ENCODE peak calls at places on chromosomes 1 and 21, in six cellular contexts. One of them, this sample, is unnamed.

GRCh38 chr1:25099343-25099951 is 132.9 kb downstream of the SYF2 start:
- DNase-seq in GM10248: no peak
- DNase-seq in stimulated activated CD4-positive, alpha-beta T cell treated with anti-CD3 and anti-CD28 coated beads, Interleukin-4, amount 100 ng/mL, for 4 hours: no peak
- DNase-seq in CD8-positive, alpha-beta memory T cell: peak; percentile 44
- DNase-seq in activated T-cell treated with anti-CD3 and anti-CD28 coated beads, Interleukin-2, amount 50 U/mL, for 72 hours: peak; percentile 64
- DNase-seq in T-helper 1 cell: no peak
- DNase-seq in this sample: peak; percentile 36

GRCh38 chr1:76865696-76866291 is 1.5 kb upstream of the ST6GALNAC5 start:
- DNase-seq in GM10248: no peak
- DNase-seq in stimulated activated CD4-positive, alpha-beta T cell treated with anti-CD3 and anti-CD28 coated beads, Interleukin-4, amount 100 ng/mL, for 4 hours: no peak
- DNase-seq in CD8-positive, alpha-beta memory T cell: no peak
- DNase-seq in activated T-cell treated with anti-CD3 and anti-CD28 coated beads, Interleukin-2, amount 50 U/mL, for 72 hours: no peak
- DNase-seq in T-helper 1 cell: no peak
- DNase-seq in this sample: no peak

GRCh38 chr1:78682527-78682926 is 32.9 kb downstream of the IFI44 start:
- DNase-seq in GM10248: no peak
- DNase-seq in stimulated activated CD4-positive, alpha-beta T cell treated with anti-CD3 and anti-CD28 coated beads, Interleukin-4, amount 100 ng/mL, for 4 hours: no peak
- DNase-seq in CD8-positive, alpha-beta memory T cell: no peak
- DNase-seq in activated T-cell treated with anti-CD3 and anti-CD28 coated beads, Interleukin-2, amount 50 U/mL, for 72 hours: no peak
- DNase-seq in T-helper 1 cell: no peak
- DNase-seq in this sample: no peak

GRCh38 chr21:31781737-31782136 is 49.8 kb upstream of the SCAF4 start:
- DNase-seq in GM10248: no peak
- DNase-seq in stimulated activated CD4-positive, alpha-beta T cell treated with anti-CD3 and anti-CD28 coated beads, Interleukin-4, amount 100 ng/mL, for 4 hours: no peak
- DNase-seq in CD8-positive, alpha-beta memory T cell: no peak
- DNase-seq in activated T-cell treated with anti-CD3 and anti-CD28 coated beads, Interleukin-2, amount 50 U/mL, for 72 hours: no peak
- DNase-seq in T-helper 1 cell: no peak
- DNase-seq in this sample: no peak

GRCh38 chr1:179445593-179445992 is 79.8 kb downstream of the AXDND1 start:
- DNase-seq in GM10248: no peak
- DNase-seq in stimulated activated CD4-positive, alpha-beta T cell treated with anti-CD3 and anti-CD28 coated beads, Interleukin-4, amount 100 ng/mL, for 4 hours: no peak
- DNase-seq in CD8-positive, alpha-beta memory T cell: no peak
- DNase-seq in activated T-cell treated with anti-CD3 and anti-CD28 coated beads, Interleukin-2, amount 50 U/mL, for 72 hours: no peak
- DNase-seq in T-helper 1 cell: no peak
- DNase-seq in this sample: no peak

GRCh38 chr1:65440915-65441314 is 20.4 kb downstream of the LEPR start:
- DNase-seq in GM10248: no peak
- DNase-seq in stimulated activated CD4-positive, alpha-beta T cell treated with anti-CD3 and anti-CD28 coated beads, Interleukin-4, amount 100 ng/mL, for 4 hours: no peak
- DNase-seq in CD8-positive, alpha-beta memory T cell: no peak
- DNase-seq in activated T-cell treated with anti-CD3 and anti-CD28 coated beads, Interleukin-2, amount 50 U/mL, for 72 hours: no peak
- DNase-seq in T-helper 1 cell: no peak
- DNase-seq in this sample: no peak

GRCh38 chr1:32071758-32072621 is 749 bp upstream of the TMEM39B start:
- DNase-seq in GM10248: no peak
- DNase-seq in stimulated activated CD4-positive, alpha-beta T cell treated with anti-CD3 and anti-CD28 coated beads, Interleukin-4, amount 100 ng/mL, for 4 hours: no peak
- DNase-seq in CD8-positive, alpha-beta memory T cell: no peak
- DNase-seq in activated T-cell treated with anti-CD3 and anti-CD28 coated beads, Interleukin-2, amount 50 U/mL, for 72 hours: no peak
- DNase-seq in T-helper 1 cell: no peak
- DNase-seq in this sample: no peak

GRCh38 chr21:38120984-38121855 is 135.6 kb upstream of the KCNJ15 start:
- DNase-seq in GM10248: no peak
- DNase-seq in stimulated activated CD4-positive, alpha-beta T cell treated with anti-CD3 and anti-CD28 coated beads, Interleukin-4, amount 100 ng/mL, for 4 hours: no peak
- DNase-seq in CD8-positive, alpha-beta memory T cell: no peak
- DNase-seq in activated T-cell treated with anti-CD3 and anti-CD28 coated beads, Interleukin-2, amount 50 U/mL, for 72 hours: no peak
- DNase-seq in T-helper 1 cell: no peak
- DNase-seq in this sample: no peak

GRCh38 chr1:110674337-110675059 is at the start of gene KCNA3:
- DNase-seq in GM10248: peak; percentile 65
- DNase-seq in stimulated activated CD4-positive, alpha-beta T cell treated with anti-CD3 and anti-CD28 coated beads, Interleukin-4, amount 100 ng/mL, for 4 hours: peak; percentile 57
- DNase-seq in CD8-positive, alpha-beta memory T cell: peak; percentile 71
- DNase-seq in activated T-cell treated with anti-CD3 and anti-CD28 coated beads, Interleukin-2, amount 50 U/mL, for 72 hours: peak; percentile 79
- DNase-seq in T-helper 1 cell: peak; percentile 65
- DNase-seq in this sample: peak; percentile 64

GRCh38 chr1:2208309-2209239 is 14.0 kb upstream of the FAAP20 start:
- DNase-seq in GM10248: no peak
- DNase-seq in stimulated activated CD4-positive, alpha-beta T cell treated with anti-CD3 and anti-CD28 coated beads, Interleukin-4, amount 100 ng/mL, for 4 hours: no peak
- DNase-seq in CD8-positive, alpha-beta memory T cell: no peak
- DNase-seq in activated T-cell treated with anti-CD3 and anti-CD28 coated beads, Interleukin-2, amount 50 U/mL, for 72 hours: no peak
- DNase-seq in T-helper 1 cell: no peak
- DNase-seq in this sample: no peak

GRCh38 chr1:231419738-231420298 is 2.3 kb downstream of the EGLN1 start:
- DNase-seq in GM10248: no peak
- DNase-seq in stimulated activated CD4-positive, alpha-beta T cell treated with anti-CD3 and anti-CD28 coated beads, Interleukin-4, amount 100 ng/mL, for 4 hours: no peak
- DNase-seq in CD8-positive, alpha-beta memory T cell: no peak
- DNase-seq in activated T-cell treated with anti-CD3 and anti-CD28 coated beads, Interleukin-2, amount 50 U/mL, for 72 hours: peak; percentile 11
- DNase-seq in T-helper 1 cell: no peak
- DNase-seq in this sample: no peak

GRCh38 chr1:177969109-177969508 is 749 bp downstream of the SEC16B start:
- DNase-seq in GM10248: no peak
- DNase-seq in stimulated activated CD4-positive, alpha-beta T cell treated with anti-CD3 and anti-CD28 coated beads, Interleukin-4, amount 100 ng/mL, for 4 hours: no peak
- DNase-seq in CD8-positive, alpha-beta memory T cell: no peak
- DNase-seq in activated T-cell treated with anti-CD3 and anti-CD28 coated beads, Interleukin-2, amount 50 U/mL, for 72 hours: no peak
- DNase-seq in T-helper 1 cell: no peak
- DNase-seq in this sample: no peak

GRCh38 chr1:43844114-43844513 is 89.5 kb upstream of the ARTN start:
- DNase-seq in GM10248: no peak
- DNase-seq in stimulated activated CD4-positive, alpha-beta T cell treated with anti-CD3 and anti-CD28 coated beads, Interleukin-4, amount 100 ng/mL, for 4 hours: no peak
- DNase-seq in CD8-positive, alpha-beta memory T cell: no peak
- DNase-seq in activated T-cell treated with anti-CD3 and anti-CD28 coated beads, Interleukin-2, amount 50 U/mL, for 72 hours: no peak
- DNase-seq in T-helper 1 cell: no peak
- DNase-seq in this sample: no peak

GRCh38 chr1:76833151-76833550 is 34.1 kb upstream of the ST6GALNAC5 start:
- DNase-seq in GM10248: no peak
- DNase-seq in stimulated activated CD4-positive, alpha-beta T cell treated with anti-CD3 and anti-CD28 coated beads, Interleukin-4, amount 100 ng/mL, for 4 hours: no peak
- DNase-seq in CD8-positive, alpha-beta memory T cell: no peak
- DNase-seq in activated T-cell treated with anti-CD3 and anti-CD28 coated beads, Interleukin-2, amount 50 U/mL, for 72 hours: no peak
- DNase-seq in T-helper 1 cell: no peak
- DNase-seq in this sample: no peak

GRCh38 chr1:33616780-33617179 is 144.3 kb downstream of the ZSCAN20 start:
- DNase-seq in GM10248: no peak
- DNase-seq in stimulated activated CD4-positive, alpha-beta T cell treated with anti-CD3 and anti-CD28 coated beads, Interleukin-4, amount 100 ng/mL, for 4 hours: no peak
- DNase-seq in CD8-positive, alpha-beta memory T cell: no peak
- DNase-seq in activated T-cell treated with anti-CD3 and anti-CD28 coated beads, Interleukin-2, amount 50 U/mL, for 72 hours: no peak
- DNase-seq in T-helper 1 cell: no peak
- DNase-seq in this sample: no peak

GRCh38 chr21:33025471-33026298 is at the start of gene OLIG2:
- DNase-seq in GM10248: peak; percentile 14
- DNase-seq in stimulated activated CD4-positive, alpha-beta T cell treated with anti-CD3 and anti-CD28 coated beads, Interleukin-4, amount 100 ng/mL, for 4 hours: no peak
- DNase-seq in CD8-positive, alpha-beta memory T cell: no peak
- DNase-seq in activated T-cell treated with anti-CD3 and anti-CD28 coated beads, Interleukin-2, amount 50 U/mL, for 72 hours: no peak
- DNase-seq in T-helper 1 cell: no peak
- DNase-seq in this sample: no peak

GRCh38 chr1:17950728-17951127 is 156.9 kb upstream of the IGSF21 start:
- DNase-seq in GM10248: no peak
- DNase-seq in stimulated activated CD4-positive, alpha-beta T cell treated with anti-CD3 and anti-CD28 coated beads, Interleukin-4, amount 100 ng/mL, for 4 hours: no peak
- DNase-seq in CD8-positive, alpha-beta memory T cell: no peak
- DNase-seq in activated T-cell treated with anti-CD3 and anti-CD28 coated beads, Interleukin-2, amount 50 U/mL, for 72 hours: no peak
- DNase-seq in T-helper 1 cell: no peak
- DNase-seq in this sample: no peak

GRCh38 chr1:211938473-211939080 is 96.8 kb downstream of the INTS7 start:
- DNase-seq in GM10248: no peak
- DNase-seq in stimulated activated CD4-positive, alpha-beta T cell treated with anti-CD3 and anti-CD28 coated beads, Interleukin-4, amount 100 ng/mL, for 4 hours: no peak
- DNase-seq in CD8-positive, alpha-beta memory T cell: peak; percentile 9
- DNase-seq in activated T-cell treated with anti-CD3 and anti-CD28 coated beads, Interleukin-2, amount 50 U/mL, for 72 hours: no peak
- DNase-seq in T-helper 1 cell: no peak
- DNase-seq in this sample: no peak

GRCh38 chr1:43007377-43008105 is 48.9 kb upstream of the SLC2A1 start:
- DNase-seq in GM10248: no peak
- DNase-seq in stimulated activated CD4-positive, alpha-beta T cell treated with anti-CD3 and anti-CD28 coated beads, Interleukin-4, amount 100 ng/mL, for 4 hours: no peak
- DNase-seq in CD8-positive, alpha-beta memory T cell: no peak
- DNase-seq in activated T-cell treated with anti-CD3 and anti-CD28 coated beads, Interleukin-2, amount 50 U/mL, for 72 hours: no peak
- DNase-seq in T-helper 1 cell: no peak
- DNase-seq in this sample: no peak

GRCh38 chr21:38761531-38761930 is 44.2 kb upstream of the ETS2 start:
- DNase-seq in GM10248: no peak
- DNase-seq in stimulated activated CD4-positive, alpha-beta T cell treated with anti-CD3 and anti-CD28 coated beads, Interleukin-4, amount 100 ng/mL, for 4 hours: no peak
- DNase-seq in CD8-positive, alpha-beta memory T cell: no peak
- DNase-seq in activated T-cell treated with anti-CD3 and anti-CD28 coated beads, Interleukin-2, amount 50 U/mL, for 72 hours: no peak
- DNase-seq in T-helper 1 cell: no peak
- DNase-seq in this sample: no peak

GRCh38 chr1:2538376-2538775 is 8.3 kb upstream of the HES5 start:
- DNase-seq in GM10248: no peak
- DNase-seq in stimulated activated CD4-positive, alpha-beta T cell treated with anti-CD3 and anti-CD28 coated beads, Interleukin-4, amount 100 ng/mL, for 4 hours: no peak
- DNase-seq in CD8-positive, alpha-beta memory T cell: no peak
- DNase-seq in activated T-cell treated with anti-CD3 and anti-CD28 coated beads, Interleukin-2, amount 50 U/mL, for 72 hours: no peak
- DNase-seq in T-helper 1 cell: no peak
- DNase-seq in this sample: no peak

GRCh38 chr1:245001252-245001651 is 136.9 kb upstream of the HNRNPU start:
- DNase-seq in GM10248: no peak
- DNase-seq in stimulated activated CD4-positive, alpha-beta T cell treated with anti-CD3 and anti-CD28 coated beads, Interleukin-4, amount 100 ng/mL, for 4 hours: no peak
- DNase-seq in CD8-positive, alpha-beta memory T cell: no peak
- DNase-seq in activated T-cell treated with anti-CD3 and anti-CD28 coated beads, Interleukin-2, amount 50 U/mL, for 72 hours: no peak
- DNase-seq in T-helper 1 cell: no peak
- DNase-seq in this sample: no peak

GRCh38 chr21:25107708-25108107 is 499.6 kb downstream of the MRPL39 start:
- DNase-seq in GM10248: no peak
- DNase-seq in stimulated activated CD4-positive, alpha-beta T cell treated with anti-CD3 and anti-CD28 coated beads, Interleukin-4, amount 100 ng/mL, for 4 hours: no peak
- DNase-seq in CD8-positive, alpha-beta memory T cell: no peak
- DNase-seq in activated T-cell treated with anti-CD3 and anti-CD28 coated beads, Interleukin-2, amount 50 U/mL, for 72 hours: no peak
- DNase-seq in T-helper 1 cell: no peak
- DNase-seq in this sample: no peak

GRCh38 chr1:211648336-211648735 is 27.1 kb downstream of the NEK2 start:
- DNase-seq in GM10248: no peak
- DNase-seq in stimulated activated CD4-positive, alpha-beta T cell treated with anti-CD3 and anti-CD28 coated beads, Interleukin-4, amount 100 ng/mL, for 4 hours: no peak
- DNase-seq in CD8-positive, alpha-beta memory T cell: no peak
- DNase-seq in activated T-cell treated with anti-CD3 and anti-CD28 coated beads, Interleukin-2, amount 50 U/mL, for 72 hours: no peak
- DNase-seq in T-helper 1 cell: no peak
- DNase-seq in this sample: no peak

GRCh38 chr1:119510046-119510445 is 3.0 kb downstream of the HSD3B1 start:
- DNase-seq in GM10248: no peak
- DNase-seq in stimulated activated CD4-positive, alpha-beta T cell treated with anti-CD3 and anti-CD28 coated beads, Interleukin-4, amount 100 ng/mL, for 4 hours: no peak
- DNase-seq in CD8-positive, alpha-beta memory T cell: no peak
- DNase-seq in activated T-cell treated with anti-CD3 and anti-CD28 coated beads, Interleukin-2, amount 50 U/mL, for 72 hours: no peak
- DNase-seq in T-helper 1 cell: no peak
- DNase-seq in this sample: no peak

GRCh38 chr1:15963968-15964648 is 11.8 kb downstream of the ZBTB17 start:
- DNase-seq in GM10248: peak; percentile 67
- DNase-seq in stimulated activated CD4-positive, alpha-beta T cell treated with anti-CD3 and anti-CD28 coated beads, Interleukin-4, amount 100 ng/mL, for 4 hours: no peak
- DNase-seq in CD8-positive, alpha-beta memory T cell: no peak
- DNase-seq in activated T-cell treated with anti-CD3 and anti-CD28 coated beads, Interleukin-2, amount 50 U/mL, for 72 hours: no peak
- DNase-seq in T-helper 1 cell: no peak
- DNase-seq in this sample: no peak

GRCh38 chr1:75338974-75339483 is 204.8 kb downstream of the LHX8 start:
- DNase-seq in GM10248: peak; percentile 46
- DNase-seq in stimulated activated CD4-positive, alpha-beta T cell treated with anti-CD3 and anti-CD28 coated beads, Interleukin-4, amount 100 ng/mL, for 4 hours: no peak
- DNase-seq in CD8-positive, alpha-beta memory T cell: no peak
- DNase-seq in activated T-cell treated with anti-CD3 and anti-CD28 coated beads, Interleukin-2, amount 50 U/mL, for 72 hours: no peak
- DNase-seq in T-helper 1 cell: no peak
- DNase-seq in this sample: no peak

GRCh38 chr21:41906770-41907169 is 27.6 kb upstream of the PRDM15 start:
- DNase-seq in GM10248: no peak
- DNase-seq in stimulated activated CD4-positive, alpha-beta T cell treated with anti-CD3 and anti-CD28 coated beads, Interleukin-4, amount 100 ng/mL, for 4 hours: no peak
- DNase-seq in CD8-positive, alpha-beta memory T cell: no peak
- DNase-seq in activated T-cell treated with anti-CD3 and anti-CD28 coated beads, Interleukin-2, amount 50 U/mL, for 72 hours: no peak
- DNase-seq in T-helper 1 cell: no peak
- DNase-seq in this sample: no peak

GRCh38 chr1:219882755-219883154 is 45.6 kb downstream of the SLC30A10 start:
- DNase-seq in GM10248: no peak
- DNase-seq in stimulated activated CD4-positive, alpha-beta T cell treated with anti-CD3 and anti-CD28 coated beads, Interleukin-4, amount 100 ng/mL, for 4 hours: no peak
- DNase-seq in CD8-positive, alpha-beta memory T cell: no peak
- DNase-seq in activated T-cell treated with anti-CD3 and anti-CD28 coated beads, Interleukin-2, amount 50 U/mL, for 72 hours: no peak
- DNase-seq in T-helper 1 cell: no peak
- DNase-seq in this sample: no peak

GRCh38 chr1:209884665-209885117 is 53.3 kb upstream of the SYT14 start:
- DNase-seq in GM10248: peak; percentile 32
- DNase-seq in stimulated activated CD4-positive, alpha-beta T cell treated with anti-CD3 and anti-CD28 coated beads, Interleukin-4, amount 100 ng/mL, for 4 hours: peak; percentile 17
- DNase-seq in CD8-positive, alpha-beta memory T cell: no peak
- DNase-seq in activated T-cell treated with anti-CD3 and anti-CD28 coated beads, Interleukin-2, amount 50 U/mL, for 72 hours: peak; percentile 70
- DNase-seq in T-helper 1 cell: no peak
- DNase-seq in this sample: peak; percentile 22

GRCh38 chr1:218426343-218426657 is 81.2 kb downstream of the TGFB2 start:
- DNase-seq in GM10248: no peak
- DNase-seq in stimulated activated CD4-positive, alpha-beta T cell treated with anti-CD3 and anti-CD28 coated beads, Interleukin-4, amount 100 ng/mL, for 4 hours: no peak
- DNase-seq in CD8-positive, alpha-beta memory T cell: no peak
- DNase-seq in activated T-cell treated with anti-CD3 and anti-CD28 coated beads, Interleukin-2, amount 50 U/mL, for 72 hours: no peak
- DNase-seq in T-helper 1 cell: no peak
- DNase-seq in this sample: no peak

GRCh38 chr1:12353981-12354380 is 124.2 kb downstream of the VPS13D start:
- DNase-seq in GM10248: no peak
- DNase-seq in stimulated activated CD4-positive, alpha-beta T cell treated with anti-CD3 and anti-CD28 coated beads, Interleukin-4, amount 100 ng/mL, for 4 hours: no peak
- DNase-seq in CD8-positive, alpha-beta memory T cell: no peak
- DNase-seq in activated T-cell treated with anti-CD3 and anti-CD28 coated beads, Interleukin-2, amount 50 U/mL, for 72 hours: no peak
- DNase-seq in T-helper 1 cell: no peak
- DNase-seq in this sample: no peak

GRCh38 chr21:35840197-35840799 is 220.0 kb downstream of the SETD4 start:
- DNase-seq in GM10248: peak; percentile 37
- DNase-seq in stimulated activated CD4-positive, alpha-beta T cell treated with anti-CD3 and anti-CD28 coated beads, Interleukin-4, amount 100 ng/mL, for 4 hours: peak; percentile 34
- DNase-seq in CD8-positive, alpha-beta memory T cell: peak; percentile 50
- DNase-seq in activated T-cell treated with anti-CD3 and anti-CD28 coated beads, Interleukin-2, amount 50 U/mL, for 72 hours: peak; percentile 44
- DNase-seq in T-helper 1 cell: peak; percentile 23
- DNase-seq in this sample: peak; percentile 23

GRCh38 chr1:26161408-26162219 is 2.7 kb downstream of the FAM110D start:
- DNase-seq in GM10248: no peak
- DNase-seq in stimulated activated CD4-positive, alpha-beta T cell treated with anti-CD3 and anti-CD28 coated beads, Interleukin-4, amount 100 ng/mL, for 4 hours: peak; percentile 55
- DNase-seq in CD8-positive, alpha-beta memory T cell: peak; percentile 35
- DNase-seq in activated T-cell treated with anti-CD3 and anti-CD28 coated beads, Interleukin-2, amount 50 U/mL, for 72 hours: peak; percentile 59
- DNase-seq in T-helper 1 cell: no peak
- DNase-seq in this sample: peak; percentile 41

GRCh38 chr1:34753163-34753562 is 1.7 kb upstream of the GJB5 start:
- DNase-seq in GM10248: no peak
- DNase-seq in stimulated activated CD4-positive, alpha-beta T cell treated with anti-CD3 and anti-CD28 coated beads, Interleukin-4, amount 100 ng/mL, for 4 hours: no peak
- DNase-seq in CD8-positive, alpha-beta memory T cell: no peak
- DNase-seq in activated T-cell treated with anti-CD3 and anti-CD28 coated beads, Interleukin-2, amount 50 U/mL, for 72 hours: no peak
- DNase-seq in T-helper 1 cell: no peak
- DNase-seq in this sample: no peak

GRCh38 chr1:204751883-204752687 is 66.5 kb upstream of the LRRN2 start:
- DNase-seq in GM10248: no peak
- DNase-seq in stimulated activated CD4-positive, alpha-beta T cell treated with anti-CD3 and anti-CD28 coated beads, Interleukin-4, amount 100 ng/mL, for 4 hours: no peak
- DNase-seq in CD8-positive, alpha-beta memory T cell: no peak
- DNase-seq in activated T-cell treated with anti-CD3 and anti-CD28 coated beads, Interleukin-2, amount 50 U/mL, for 72 hours: no peak
- DNase-seq in T-helper 1 cell: no peak
- DNase-seq in this sample: no peak

GRCh38 chr1:93081716-93082115 is 2.6 kb downstream of the MTF2 start:
- DNase-seq in GM10248: no peak
- DNase-seq in stimulated activated CD4-positive, alpha-beta T cell treated with anti-CD3 and anti-CD28 coated beads, Interleukin-4, amount 100 ng/mL, for 4 hours: no peak
- DNase-seq in CD8-positive, alpha-beta memory T cell: no peak
- DNase-seq in activated T-cell treated with anti-CD3 and anti-CD28 coated beads, Interleukin-2, amount 50 U/mL, for 72 hours: no peak
- DNase-seq in T-helper 1 cell: no peak
- DNase-seq in this sample: no peak

GRCh38 chr1:10309240-10310011 is 89.4 kb upstream of the PGD start:
- DNase-seq in GM10248: no peak
- DNase-seq in stimulated activated CD4-positive, alpha-beta T cell treated with anti-CD3 and anti-CD28 coated beads, Interleukin-4, amount 100 ng/mL, for 4 hours: no peak
- DNase-seq in CD8-positive, alpha-beta memory T cell: no peak
- DNase-seq in activated T-cell treated with anti-CD3 and anti-CD28 coated beads, Interleukin-2, amount 50 U/mL, for 72 hours: no peak
- DNase-seq in T-helper 1 cell: no peak
- DNase-seq in this sample: no peak